ENCODE peak calls at places on chromosomes 6 and 20, in six cellular contexts. One of them, this sample, is unnamed. For H3K27me3, the result is how much of the 10 kb centered on the place peaks cover.

GRCh38 chr20:4022386-4023350 is 7.3 kb upstream of the RNF24 start:
- DNase-seq in thoracic aorta: no peak
- DNase-seq in astrocyte: no peak
- DNase-seq in psoas muscle: no peak
- DNase-seq in CD4-positive, alpha-beta T cell: no peak
- DNase-seq in neural progenitor cell: peak
- DNase-seq in this sample: no peak

GRCh38 chr6:138031850-138032249 is 75.4 kb downstream of the PERP start:
- DNase-seq in thoracic aorta: no peak
- DNase-seq in astrocyte: no peak
- DNase-seq in psoas muscle: no peak
- DNase-seq in CD4-positive, alpha-beta T cell: no peak
- DNase-seq in neural progenitor cell: no peak
- DNase-seq in this sample: no peak

GRCh38 chr6:9095671-9096260 is 660.4 kb upstream of the SLC35B3 start:
- DNase-seq in thoracic aorta: no peak
- DNase-seq in astrocyte: no peak
- DNase-seq in psoas muscle: no peak
- DNase-seq in CD4-positive, alpha-beta T cell: no peak
- DNase-seq in neural progenitor cell: peak
- DNase-seq in this sample: no peak

GRCh38 chr6:38779310-38780062 is 64.4 kb downstream of the DNAH8 start:
- DNase-seq in thoracic aorta: no peak
- DNase-seq in astrocyte: no peak
- DNase-seq in psoas muscle: no peak
- DNase-seq in CD4-positive, alpha-beta T cell: no peak
- DNase-seq in neural progenitor cell: no peak
- DNase-seq in this sample: no peak

GRCh38 chr6:11810039-11810541 is 31.5 kb upstream of the ADTRP start:
- DNase-seq in thoracic aorta: peak
- DNase-seq in astrocyte: peak
- DNase-seq in psoas muscle: peak
- DNase-seq in CD4-positive, alpha-beta T cell: no peak
- DNase-seq in neural progenitor cell: no peak
- DNase-seq in this sample: no peak

GRCh38 chr6:148147431-148147830 is 195.2 kb upstream of the SASH1 start:
- DNase-seq in thoracic aorta: no peak
- DNase-seq in astrocyte: no peak
- DNase-seq in psoas muscle: no peak
- DNase-seq in CD4-positive, alpha-beta T cell: no peak
- DNase-seq in neural progenitor cell: no peak
- DNase-seq in this sample: no peak

GRCh38 chr6:78831492-78831891 is 35.9 kb upstream of the IRAK1BP1 start:
- DNase-seq in thoracic aorta: no peak
- DNase-seq in astrocyte: peak
- DNase-seq in psoas muscle: no peak
- DNase-seq in CD4-positive, alpha-beta T cell: no peak
- DNase-seq in neural progenitor cell: no peak
- DNase-seq in this sample: no peak

GRCh38 chr20:59081036-59081435 is 38.5 kb upstream of the PRELID3B start:
- DNase-seq in thoracic aorta: no peak
- DNase-seq in astrocyte: no peak
- DNase-seq in psoas muscle: no peak
- DNase-seq in CD4-positive, alpha-beta T cell: no peak
- DNase-seq in neural progenitor cell: no peak
- DNase-seq in this sample: no peak

GRCh38 chr6:129141499-129141898 is 258.6 kb downstream of the LAMA2 start:
- DNase-seq in thoracic aorta: no peak
- DNase-seq in astrocyte: no peak
- DNase-seq in psoas muscle: peak
- DNase-seq in CD4-positive, alpha-beta T cell: no peak
- DNase-seq in neural progenitor cell: no peak
- DNase-seq in this sample: no peak

GRCh38 chr6:32614366-32615081 is 22.7 kb upstream of the HLA-DQA1 start:
- DNase-seq in thoracic aorta: no peak
- DNase-seq in astrocyte: no peak
- DNase-seq in psoas muscle: no peak
- DNase-seq in CD4-positive, alpha-beta T cell: no peak
- DNase-seq in neural progenitor cell: no peak
- DNase-seq in this sample: no peak

GRCh38 chr6:166435574-166435973 is 52.8 kb upstream of the MPC1 start:
- DNase-seq in thoracic aorta: no peak
- DNase-seq in astrocyte: no peak
- DNase-seq in psoas muscle: no peak
- DNase-seq in CD4-positive, alpha-beta T cell: peak
- DNase-seq in neural progenitor cell: no peak
- DNase-seq in this sample: peak

GRCh38 chr6:10719386-10720228 is 3.3 kb upstream of the TMEM14C start:
- DNase-seq in thoracic aorta: no peak
- DNase-seq in astrocyte: no peak
- DNase-seq in psoas muscle: peak
- DNase-seq in CD4-positive, alpha-beta T cell: peak
- DNase-seq in neural progenitor cell: no peak
- DNase-seq in this sample: peak

GRCh38 chr20:44735816-44736169 is 9.9 kb upstream of the KCNK15 start:
- DNase-seq in thoracic aorta: no peak
- DNase-seq in astrocyte: no peak
- DNase-seq in psoas muscle: no peak
- DNase-seq in CD4-positive, alpha-beta T cell: no peak
- DNase-seq in neural progenitor cell: no peak
- DNase-seq in this sample: no peak

GRCh38 chr6:170040906-170041305 is 250.0 kb downstream of the DLL1 start:
- DNase-seq in thoracic aorta: no peak
- DNase-seq in astrocyte: no peak
- DNase-seq in psoas muscle: no peak
- DNase-seq in CD4-positive, alpha-beta T cell: no peak
- DNase-seq in neural progenitor cell: no peak
- DNase-seq in this sample: no peak

GRCh38 chr6:51182884-51183283 is 364.2 kb downstream of the TFAP2B start:
- DNase-seq in thoracic aorta: no peak
- DNase-seq in astrocyte: no peak
- DNase-seq in psoas muscle: no peak
- DNase-seq in CD4-positive, alpha-beta T cell: no peak
- DNase-seq in neural progenitor cell: no peak
- DNase-seq in this sample: no peak

GRCh38 chr6:100176321-100176950 is 182.4 kb upstream of the MCHR2 start:
- DNase-seq in thoracic aorta: no peak
- DNase-seq in astrocyte: peak
- DNase-seq in psoas muscle: no peak
- DNase-seq in CD4-positive, alpha-beta T cell: no peak
- DNase-seq in neural progenitor cell: peak
- DNase-seq in this sample: no peak

GRCh38 chr6:38509713-38510112 is 130.0 kb downstream of the BTBD9 start:
- DNase-seq in thoracic aorta: no peak
- DNase-seq in astrocyte: peak
- DNase-seq in psoas muscle: no peak
- DNase-seq in CD4-positive, alpha-beta T cell: no peak
- DNase-seq in neural progenitor cell: no peak
- DNase-seq in this sample: no peak

GRCh38 chr6:24887520-24887919 is 48.2 kb downstream of the RIPOR2 start:
- DNase-seq in thoracic aorta: no peak
- DNase-seq in astrocyte: no peak
- DNase-seq in psoas muscle: no peak
- DNase-seq in CD4-positive, alpha-beta T cell: no peak
- DNase-seq in neural progenitor cell: no peak
- DNase-seq in this sample: no peak

GRCh38 chr6:4658486-4658885 is 117.7 kb upstream of the CDYL start:
- DNase-seq in thoracic aorta: no peak
- DNase-seq in astrocyte: no peak
- DNase-seq in psoas muscle: no peak
- DNase-seq in CD4-positive, alpha-beta T cell: no peak
- DNase-seq in neural progenitor cell: no peak
- DNase-seq in this sample: no peak

GRCh38 chr6:144286503-144287393 is 1.6 kb downstream of the UTRN start:
- DNase-seq in thoracic aorta: peak
- DNase-seq in astrocyte: peak
- DNase-seq in psoas muscle: peak
- DNase-seq in CD4-positive, alpha-beta T cell: no peak
- DNase-seq in neural progenitor cell: peak
- DNase-seq in this sample: no peak

GRCh38 chr6:150409576-150410066 is 40.8 kb downstream of the IYD start:
- DNase-seq in thoracic aorta: no peak
- DNase-seq in astrocyte: no peak
- DNase-seq in psoas muscle: peak
- DNase-seq in CD4-positive, alpha-beta T cell: no peak
- DNase-seq in neural progenitor cell: no peak
- DNase-seq in this sample: no peak

GRCh38 chr6:15132854-15133670 is 112.8 kb upstream of the JARID2 start:
- DNase-seq in thoracic aorta: no peak
- DNase-seq in astrocyte: peak
- DNase-seq in psoas muscle: no peak
- DNase-seq in CD4-positive, alpha-beta T cell: no peak
- DNase-seq in neural progenitor cell: no peak
- DNase-seq in this sample: no peak

GRCh38 chr6:20223119-20223518 is 10.8 kb upstream of the MBOAT1 start:
- DNase-seq in thoracic aorta: no peak
- DNase-seq in astrocyte: no peak
- DNase-seq in psoas muscle: no peak
- DNase-seq in CD4-positive, alpha-beta T cell: no peak
- DNase-seq in neural progenitor cell: no peak
- DNase-seq in this sample: no peak

GRCh38 chr6:121522771-121523386 is 87.4 kb downstream of the GJA1 start:
- DNase-seq in thoracic aorta: no peak
- DNase-seq in astrocyte: peak
- DNase-seq in psoas muscle: no peak
- DNase-seq in CD4-positive, alpha-beta T cell: no peak
- DNase-seq in neural progenitor cell: no peak
- DNase-seq in this sample: no peak

GRCh38 chr20:62953839-62954703 is 1.6 kb downstream of the SLC17A9 start:
- DNase-seq in thoracic aorta: peak
- DNase-seq in astrocyte: peak
- DNase-seq in psoas muscle: peak
- DNase-seq in CD4-positive, alpha-beta T cell: peak
- DNase-seq in neural progenitor cell: peak
- DNase-seq in this sample: peak

DNA sequence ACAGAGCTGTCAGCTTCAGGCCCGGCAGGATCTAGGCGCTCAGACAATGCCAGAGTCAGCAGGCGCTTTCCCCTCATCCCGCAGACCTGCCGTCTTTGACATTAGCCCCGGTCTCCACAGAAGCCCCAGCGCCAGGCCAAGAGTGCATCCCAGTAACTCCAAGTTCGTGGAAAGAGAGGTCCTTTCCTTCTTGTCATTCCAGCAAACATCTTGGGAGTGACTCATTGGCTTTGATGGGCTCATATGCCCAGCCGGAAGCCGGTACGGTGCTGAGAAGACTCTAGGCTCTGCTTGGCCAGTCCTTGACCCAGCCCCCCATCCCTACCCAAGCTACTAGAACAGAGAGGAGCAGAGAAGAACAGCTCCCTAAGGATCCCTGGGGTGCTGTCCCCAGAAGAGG is 260.8 kb downstream of the TAF4 start:
- DNase-seq in thoracic aorta: no peak
- DNase-seq in astrocyte: peak
- DNase-seq in psoas muscle: no peak
- DNase-seq in CD4-positive, alpha-beta T cell: no peak
- DNase-seq in neural progenitor cell: no peak
- DNase-seq in this sample: no peak
- H3K27me3 ChIP-seq in thoracic aorta: under half
- H3K27me3 ChIP-seq in astrocyte: under half
- H3K27me3 ChIP-seq in psoas muscle: half or more
- H3K27me3 ChIP-seq in CD4-positive, alpha-beta T cell: under half
- H3K27me3 ChIP-seq in neural progenitor cell: under half
- H3K27me3 ChIP-seq in this sample: under half

GRCh38 chr20:49418156-49418555 is 64.3 kb downstream of the KCNB1 start:
- DNase-seq in thoracic aorta: no peak
- DNase-seq in astrocyte: no peak
- DNase-seq in psoas muscle: no peak
- DNase-seq in CD4-positive, alpha-beta T cell: no peak
- DNase-seq in neural progenitor cell: no peak
- DNase-seq in this sample: no peak
- H3K27me3 ChIP-seq in thoracic aorta: under half
- H3K27me3 ChIP-seq in astrocyte: under half
- H3K27me3 ChIP-seq in psoas muscle: under half
- H3K27me3 ChIP-seq in CD4-positive, alpha-beta T cell: under half
- H3K27me3 ChIP-seq in neural progenitor cell: under half
- H3K27me3 ChIP-seq in this sample: under half

GRCh38 chr6:114541794-114542193 is 199.0 kb upstream of the HS3ST5 start:
- DNase-seq in thoracic aorta: no peak
- DNase-seq in astrocyte: no peak
- DNase-seq in psoas muscle: no peak
- DNase-seq in CD4-positive, alpha-beta T cell: no peak
- DNase-seq in neural progenitor cell: no peak
- DNase-seq in this sample: no peak
- H3K27me3 ChIP-seq in thoracic aorta: under half
- H3K27me3 ChIP-seq in astrocyte: under half
- H3K27me3 ChIP-seq in psoas muscle: under half
- H3K27me3 ChIP-seq in CD4-positive, alpha-beta T cell: under half
- H3K27me3 ChIP-seq in neural progenitor cell: under half
- H3K27me3 ChIP-seq in this sample: under half

GRCh38 chr20:56607061-56607704 is 21.9 kb upstream of the TFAP2C start:
- DNase-seq in thoracic aorta: no peak
- DNase-seq in astrocyte: no peak
- DNase-seq in psoas muscle: no peak
- DNase-seq in CD4-positive, alpha-beta T cell: no peak
- DNase-seq in neural progenitor cell: no peak
- DNase-seq in this sample: no peak

GRCh38 chr20:56601166-56601565 is 27.9 kb upstream of the TFAP2C start:
- DNase-seq in thoracic aorta: no peak
- DNase-seq in astrocyte: no peak
- DNase-seq in psoas muscle: no peak
- DNase-seq in CD4-positive, alpha-beta T cell: no peak
- DNase-seq in neural progenitor cell: no peak
- DNase-seq in this sample: no peak

GRCh38 chr20:56605597-56605996 is 23.5 kb upstream of the TFAP2C start:
- DNase-seq in thoracic aorta: no peak
- DNase-seq in astrocyte: no peak
- DNase-seq in psoas muscle: no peak
- DNase-seq in CD4-positive, alpha-beta T cell: no peak
- DNase-seq in neural progenitor cell: no peak
- DNase-seq in this sample: no peak

GRCh38 chr20:56606174-56606945 is 22.7 kb upstream of the TFAP2C start:
- DNase-seq in thoracic aorta: no peak
- DNase-seq in astrocyte: no peak
- DNase-seq in psoas muscle: no peak
- DNase-seq in CD4-positive, alpha-beta T cell: no peak
- DNase-seq in neural progenitor cell: no peak
- DNase-seq in this sample: no peak

GRCh38 chr20:56604690-56605089 is 24.4 kb upstream of the TFAP2C start:
- DNase-seq in thoracic aorta: no peak
- DNase-seq in astrocyte: no peak
- DNase-seq in psoas muscle: no peak
- DNase-seq in CD4-positive, alpha-beta T cell: no peak
- DNase-seq in neural progenitor cell: no peak
- DNase-seq in this sample: no peak
- H3K27me3 ChIP-seq in thoracic aorta: under half
- H3K27me3 ChIP-seq in astrocyte: under half
- H3K27me3 ChIP-seq in psoas muscle: under half
- H3K27me3 ChIP-seq in CD4-positive, alpha-beta T cell: under half
- H3K27me3 ChIP-seq in neural progenitor cell: under half
- H3K27me3 ChIP-seq in this sample: under half

GRCh38 chr6:36791085-36791484 is 48.2 kb downstream of the CPNE5 start:
- DNase-seq in thoracic aorta: no peak
- DNase-seq in astrocyte: no peak
- DNase-seq in psoas muscle: no peak
- DNase-seq in CD4-positive, alpha-beta T cell: no peak
- DNase-seq in neural progenitor cell: no peak
- DNase-seq in this sample: no peak
- H3K27me3 ChIP-seq in thoracic aorta: under half
- H3K27me3 ChIP-seq in astrocyte: under half
- H3K27me3 ChIP-seq in psoas muscle: under half
- H3K27me3 ChIP-seq in CD4-positive, alpha-beta T cell: under half
- H3K27me3 ChIP-seq in neural progenitor cell: under half
- H3K27me3 ChIP-seq in this sample: under half

GRCh38 chr20:9518776-9519175 is 4.4 kb downstream of the LAMP5 start:
- DNase-seq in thoracic aorta: no peak
- DNase-seq in astrocyte: no peak
- DNase-seq in psoas muscle: no peak
- DNase-seq in CD4-positive, alpha-beta T cell: no peak
- DNase-seq in neural progenitor cell: peak
- DNase-seq in this sample: no peak
- H3K27me3 ChIP-seq in thoracic aorta: under half
- H3K27me3 ChIP-seq in astrocyte: under half
- H3K27me3 ChIP-seq in psoas muscle: half or more
- H3K27me3 ChIP-seq in CD4-positive, alpha-beta T cell: under half
- H3K27me3 ChIP-seq in neural progenitor cell: half or more
- H3K27me3 ChIP-seq in this sample: under half